ENCODE peak calls at places on chromosomes 7 and 10, in six cellular contexts. B is colonic mucosa, D is GM23248, H is OCI-LY7, K is breast epithelium, F is substantia nigra. T is an unnamed sample.

GRCh38 chr7:128841961-128842673 is 11.9 kb downstream of the FLNC start:
- DNase-seq in H (peak; percentile 66), B (peak; percentile 53), K (no peak), F (peak; percentile 7), D (peak; percentile 75), T (no peak)

GRCh38 chr7:116500071-116500853 is 724 bp downstream of the CAV2 start:
- DNase-seq in B (peak; percentile 26), D (peak; percentile 69), H (no peak), K (peak; percentile 87), F (no peak), T (no peak)

GRCh38 chr7:2721842-2722241 is 33.8 kb downstream of the AMZ1 start:
- DNase-seq in D (no peak), B (no peak), K (no peak), H (no peak), F (no peak), T (no peak)

GRCh38 chr7:146146866-146147265 is 30.3 kb downstream of the CNTNAP2 start:
- DNase-seq in K (no peak), F (no peak), B (no peak), H (no peak), D (peak; percentile 2), T (no peak)

GRCh38 chr7:105198223-105198622 is 184.2 kb downstream of the KMT2E start:
- DNase-seq in B (no peak), K (no peak), D (peak; percentile 91), F (no peak), H (no peak), T (no peak)

GRCh38 chr7:137871173-137871915 is 24.6 kb upstream of the DGKI start:
- DNase-seq in H (no peak), D (peak; percentile 27), F (no peak), B (no peak), K (no peak), T (no peak)

GRCh38 chr10:122276611-122277205 is 5.6 kb downstream of the BTBD16 start:
- DNase-seq in D (peak; percentile 60), F (no peak), H (no peak), K (no peak), B (no peak), T (no peak)

GRCh38 chr7:32479574-32480200 is 10.5 kb downstream of the LSM5 start:
- DNase-seq in H (peak; percentile 57), K (no peak), F (no peak), B (peak; percentile 26), D (peak; percentile 71), T (no peak)

GRCh38 chr7:28958235-28958945 is at the start of gene TRIL:
- DNase-seq in H (no peak), K (peak; percentile 77), D (peak; percentile 77), F (peak; percentile 52), B (peak; percentile 71), T (peak; percentile 39)

GRCh38 chr10:87640043-87640442 is 19.6 kb upstream of the PAPSS2 start:
- DNase-seq in B (no peak), K (no peak), H (no peak), D (peak; percentile 25), F (no peak), T (no peak)

GRCh38 chr7:18457832-18458231 is 37.7 kb upstream of the HDAC9 start:
- DNase-seq in B (no peak), F (no peak), D (no peak), K (no peak), H (no peak), T (no peak)

GRCh38 chr10:85624511-85624910 is 742.1 kb downstream of the GRID1 start:
- DNase-seq in F (no peak), B (no peak), D (no peak), H (no peak), K (no peak), T (no peak)
- H3K27ac ChIP-seq in F (no peak overlapping the region), B (no peak overlapping the region), D (no peak overlapping the region), H (no peak overlapping the region), K (no peak overlapping the region), T (no peak overlapping the region)

GRCh38 chr10:17847586-17848296 is 38.6 kb downstream of the MRC1 start:
- DNase-seq in H (peak; percentile 11), D (peak; percentile 57), B (no peak), K (no peak), F (no peak), T (no peak)

GRCh38 chr10:17854044-17854652 is 45.0 kb downstream of the MRC1 start:
- DNase-seq in B (no peak), K (no peak), H (no peak), D (no peak), F (no peak), T (no peak)

GRCh38 chr10:17850526-17850925 is 41.4 kb downstream of the MRC1 start:
- DNase-seq in B (no peak), F (no peak), D (no peak), H (no peak), K (no peak), T (no peak)

GRCh38 chr10:17848646-17849045 is 39.5 kb downstream of the MRC1 start:
- DNase-seq in F (no peak), B (no peak), H (no peak), K (no peak), D (no peak), T (no peak)

GRCh38 chr10:17851611-17852010 is 42.5 kb downstream of the MRC1 start:
- DNase-seq in D (no peak), F (no peak), H (no peak), K (no peak), B (peak; percentile 50), T (peak; percentile 7)
- H3K27ac ChIP-seq in D (no peak overlapping the region), F (no peak overlapping the region), H (no peak overlapping the region), K (no peak overlapping the region), B (no peak overlapping the region), T (no peak overlapping the region)

GRCh38 chr10:129323311-129323710 is 143.7 kb upstream of the MGMT start:
- DNase-seq in H (no peak), B (no peak), D (no peak), K (no peak), F (no peak), T (no peak)
- H3K27ac ChIP-seq in H (no peak overlapping the region), B (no peak overlapping the region), D (no peak overlapping the region), K (no peak overlapping the region), F (no peak overlapping the region), T (no peak overlapping the region)

DNA sequence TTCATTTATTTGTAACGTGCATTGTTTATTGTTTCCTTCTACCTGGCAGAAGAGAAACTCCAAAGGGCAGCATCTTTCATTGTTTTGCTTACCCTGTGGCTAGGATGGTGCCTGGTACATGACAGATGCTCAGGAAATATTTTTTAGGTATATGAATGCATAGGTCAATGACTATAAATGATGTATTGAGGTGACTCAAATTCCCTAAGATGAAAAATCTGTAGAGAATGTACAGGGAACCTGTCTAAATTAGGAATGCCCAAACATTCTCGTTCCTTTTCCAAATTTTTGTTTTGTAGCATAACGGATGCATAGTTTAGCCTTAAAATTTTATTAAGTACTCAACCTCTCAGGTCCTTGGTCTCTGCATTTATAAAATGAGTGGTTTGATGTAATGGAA is 71.6 kb downstream of the NRP1 start:
- DNase-seq in D (no peak), B (no peak), F (no peak), K (no peak), H (no peak), T (no peak)
- H3K27ac ChIP-seq in D (peak overlapping the region; percentile 97), B (no peak overlapping the region), F (no peak overlapping the region), K (no peak overlapping the region), H (no peak overlapping the region), T (no peak overlapping the region)

GRCh38 chr10:34430685-34431084 is 384.4 kb downstream of the PARD3 start:
- DNase-seq in F (no peak), D (no peak), H (no peak), K (no peak), B (no peak), T (no peak)

GRCh38 chr10:34432589-34432988 is 382.5 kb downstream of the PARD3 start:
- DNase-seq in K (no peak), F (no peak), B (no peak), D (no peak), H (no peak), T (no peak)

GRCh38 chr10:34433241-34434076 is 381.6 kb downstream of the PARD3 start:
- DNase-seq in F (no peak), H (no peak), D (peak; percentile 69), K (no peak), B (no peak), T (no peak)

GRCh38 chr10:34437897-34438296 is 377.2 kb downstream of the PARD3 start:
- DNase-seq in B (no peak), H (no peak), K (no peak), D (no peak), F (no peak), T (no peak)

GRCh38 chr10:34434119-34434594 is 380.9 kb downstream of the PARD3 start:
- DNase-seq in B (no peak), H (no peak), K (no peak), F (no peak), D (peak; percentile 79), T (no peak)
- H3K27ac ChIP-seq in B (no peak overlapping the region), H (no peak overlapping the region), K (no peak overlapping the region), F (no peak overlapping the region), D (peak overlapping the region; percentile 47), T (no peak overlapping the region)

T was measured in caudate nucleus.